ENCODE peak calls at places on chromosomes 7 and 10, in five cellular contexts. V, X, D, P and C are unnamed samples.

GRCh38 chr10:3779146-3779707 is 5.8 kb downstream of the KLF6 start:
- DNase-seq in X (no peak), D (no peak), V (no peak), P (peak; percentile 58), C (no peak)

GRCh38 chr10:23918839-23919238 is 290.1 kb upstream of the KIAA1217 start:
- DNase-seq in P (no peak), X (no peak), V (no peak), D (no peak), C (no peak)

GRCh38 chr10:88064608-88065383 is 201.4 kb downstream of the PTEN start:
- DNase-seq in P (peak; percentile 69), X (no peak), D (peak; percentile 82), V (no peak), C (no peak)

GRCh38 chr10:128186959-128187787 is 61.0 kb upstream of the MKI67 start:
- DNase-seq in D (peak; percentile 43), P (no peak), V (no peak), X (no peak), C (no peak)

GRCh38 chr10:78327778-78328591 is 294.3 kb downstream of the RPS24 start:
- DNase-seq in V (no peak), P (no peak), X (no peak), D (no peak), C (no peak)

GRCh38 chr10:125457406-125457805 is 225.6 kb downstream of the TEX36 start:
- DNase-seq in D (no peak), X (no peak), V (no peak), P (no peak), C (no peak)

GRCh38 chr10:60367431-60367830 is 22.2 kb downstream of the ANK3 start:
- DNase-seq in V (no peak), P (no peak), D (no peak), X (no peak), C (no peak)

GRCh38 chr10:18610517-18610916 is 40.9 kb downstream of the NSUN6 start:
- DNase-seq in V (no peak), X (peak; percentile 78), D (peak; percentile 19), P (peak; percentile 90), C (peak; percentile 37)

GRCh38 chr10:5525581-5526271 is 965 bp downstream of the CALML3 start:
- DNase-seq in P (no peak), X (no peak), V (no peak), D (no peak), C (no peak)

GRCh38 chr7:35624299-35625186 is 70.4 kb downstream of the HERPUD2 start:
- DNase-seq in V (no peak), X (peak; percentile 45), D (peak; percentile 65), P (peak; percentile 59), C (peak; percentile 68)

GRCh38 chr10:97529685-97530465 is 31.2 kb downstream of the UBTD1 start:
- DNase-seq in D (no peak), P (no peak), X (no peak), V (no peak), C (no peak)

GRCh38 chr7:40833541-40834234 is 698.9 kb downstream of the SUGCT start:
- DNase-seq in V (no peak), D (no peak), X (no peak), P (peak; percentile 49), C (peak; percentile 24)

GRCh38 chr7:50562126-50562525 is 3.1 kb downstream of the DDC start:
- DNase-seq in V (no peak), X (no peak), P (no peak), D (peak; percentile 55), C (no peak)

GRCh38 chr7:43838201-43838659 is 31.1 kb downstream of the MRPS24 start:
- DNase-seq in D (no peak), X (no peak), V (no peak), P (no peak), C (no peak)

GRCh38 chr10:130137077-130137448 is 872 bp downstream of the GLRX3 start:
- DNase-seq in X (no peak), P (peak; percentile 45), V (no peak), D (no peak), C (no peak)

GRCh38 chr7:106623846-106624245 is 37.1 kb downstream of the CCDC71L start:
- DNase-seq in X (no peak), D (no peak), P (peak; percentile 47), V (no peak), C (no peak)

GRCh38 chr7:46363688-46364087 is 442.6 kb upstream of the IGFBP3 start:
- DNase-seq in X (no peak), P (no peak), V (no peak), D (no peak), C (no peak)

GRCh38 chr7:66176914-66177313 is 28.2 kb upstream of the TPST1 start:
- DNase-seq in X (no peak), D (no peak), V (no peak), P (no peak), C (no peak)

GRCh38 chr7:109044691-109045090 is 475.0 kb downstream of the DNAJB9 start:
- DNase-seq in V (no peak), P (no peak), D (no peak), X (no peak), C (no peak)